ENCODE peak calls at places on chromosomes 3 and 15, in six cellular contexts. L is Kasumi-1; F is brain microvascular endothelial cell; S is CD8-positive, alpha-beta memory T cell; P is GF-D8; T is NCI-H1417. J is an unnamed sample.

GRCh38 chr3:194300392-194300758 is 50.8 kb downstream of the CPN2 start:
- DNase-seq in L (no peak), P (no peak), T (no peak), S (no peak), F (no peak), J (no peak)

GRCh38 chr15:94164202-94164807 is 67.1 kb upstream of the MCTP2 start:
- DNase-seq in S (peak), L (peak), F (peak), P (no peak), T (peak), J (no peak)

GRCh38 chr3:120846073-120846472 is 61.9 kb upstream of the STXBP5L start:
- DNase-seq in S (no peak), P (no peak), F (no peak), T (no peak), L (no peak), J (no peak)

GRCh38 chr15:78244101-78244500 is 9.7 kb upstream of the ACSBG1 start:
- DNase-seq in L (no peak), S (no peak), P (no peak), T (no peak), F (no peak), J (no peak)

GRCh38 chr3:123084738-123085237 is 18.0 kb downstream of the PDIA5 start:
- DNase-seq in S (no peak), F (no peak), L (no peak), P (no peak), T (no peak), J (no peak)

GRCh38 chr3:43286886-43287301 is 554 bp downstream of the SNRK start:
- DNase-seq in F (no peak), P (no peak), T (peak), L (peak), S (no peak), J (no peak)

GRCh38 chr3:71039332-71039731 is 544.2 kb downstream of the FOXP1 start:
- DNase-seq in S (no peak), P (no peak), T (no peak), L (no peak), F (no peak), J (no peak)

GRCh38 chr3:156148946-156149348 is 28.6 kb downstream of the KCNAB1 start:
- DNase-seq in T (no peak), S (no peak), P (no peak), F (peak), L (no peak), J (no peak)

GRCh38 chr3:128215800-128216495 is 62.7 kb downstream of the EEFSEC start:
- DNase-seq in P (no peak), T (no peak), L (no peak), S (no peak), F (no peak), J (no peak)

GRCh38 chr3:42685363-42685881 is at the start of gene KLHL40:
- DNase-seq in L (no peak), P (no peak), S (no peak), F (no peak), T (no peak), J (no peak)

GRCh38 chr15:90609254-90610185 is 79.8 kb downstream of the CRTC3 start:
- DNase-seq in P (no peak), F (no peak), L (no peak), T (peak), S (no peak), J (no peak)

GRCh38 chr15:46934851-46935250 is 782.5 kb upstream of the SEMA6D start:
- DNase-seq in S (no peak), F (no peak), T (no peak), L (no peak), P (no peak), J (no peak)

GRCh38 chr3:49032646-49033304 is 3.6 kb upstream of the IMPDH2 start:
- DNase-seq in P (no peak), T (no peak), S (no peak), F (no peak), L (no peak), J (no peak)

GRCh38 chr3:10992017-10992945 is at the start of gene SLC6A1:
- DNase-seq in P (no peak), L (no peak), T (peak), F (no peak), S (no peak), J (no peak)

GRCh38 chr3:170496026-170496867 is 77.6 kb downstream of the CLDN11 start:
- DNase-seq in F (no peak), L (no peak), S (no peak), T (no peak), P (no peak), J (no peak)

GRCh38 chr3:128080323-128080898 is 28.2 kb downstream of the SEC61A1 start:
- DNase-seq in P (no peak), T (no peak), S (no peak), L (no peak), F (peak), J (peak)

GRCh38 chr15:70013647-70014310 is 83.9 kb downstream of the TLE3 start:
- DNase-seq in L (no peak), P (no peak), F (no peak), S (no peak), T (peak), J (no peak)

GRCh38 chr3:51982352-51982837 is 940 bp upstream of the ACY1 start:
- DNase-seq in L (peak), P (peak), T (peak), F (no peak), S (no peak), J (no peak)

GRCh38 chr15:40330368-40330836 is 6.9 kb downstream of the INAFM2 start:
- DNase-seq in P (no peak), S (no peak), L (no peak), F (no peak), T (peak), J (no peak)

GRCh38 chr15:45187578-45187893 is 230 bp downstream of the SHF start:
- DNase-seq in S (no peak), T (no peak), P (no peak), F (no peak), L (no peak), J (no peak)

GRCh38 chr3:45105855-45106655 is 40.1 kb downstream of the CDCP1 start:
- DNase-seq in P (peak), F (peak), S (peak), L (peak), T (peak), J (peak)

GRCh38 chr3:12454076-12454807 is 30.0 kb upstream of the TSEN2 start:
- DNase-seq in F (peak), L (no peak), P (no peak), S (no peak), T (no peak), J (no peak)

GRCh38 chr3:121995190-121996137 is 26.6 kb downstream of the ILDR1 start:
- DNase-seq in F (peak), S (no peak), P (peak), T (peak), L (peak), J (peak)

GRCh38 chr3:86794336-86795065 is 196.4 kb downstream of the VGLL3 start:
- DNase-seq in F (peak), P (no peak), S (no peak), L (no peak), T (no peak), J (no peak)

GRCh38 chr3:14487821-14488220 is 52.3 kb downstream of the GRIP2 start:
- DNase-seq in P (no peak), T (no peak), S (no peak), L (no peak), F (no peak), J (no peak)

GRCh38 chr3:101913173-101913572 is 63.9 kb downstream of the NFKBIZ start:
- DNase-seq in F (peak), L (no peak), P (no peak), T (no peak), S (no peak), J (no peak)

GRCh38 chr15:50463423-50464358 is 39.5 kb downstream of the USP8 start:
- DNase-seq in S (no peak), T (no peak), L (no peak), F (peak), P (no peak), J (no peak)

GRCh38 chr3:62020706-62021105 is 352.6 kb downstream of the FEZF2 start:
- DNase-seq in T (no peak), S (no peak), F (no peak), L (no peak), P (no peak), J (no peak)

GRCh38 chr15:78205856-78206255 is 28.5 kb downstream of the ACSBG1 start:
- DNase-seq in P (no peak), L (no peak), F (no peak), S (no peak), T (no peak), J (no peak)

GRCh38 chr3:192920406-192920805 is 2.8 kb upstream of the MB21D2 start:
- DNase-seq in F (no peak), T (no peak), P (no peak), S (no peak), L (no peak), J (no peak)

GRCh38 chr3:14431928-14432834 is 29.8 kb downstream of the SLC6A6 start:
- DNase-seq in P (peak), T (peak), F (peak), S (peak), L (peak), J (no peak)

GRCh38 chr3:62119139-62119538 is 254.2 kb downstream of the FEZF2 start:
- DNase-seq in S (no peak), F (no peak), L (no peak), P (no peak), T (no peak), J (no peak)

GRCh38 chr3:72376917-72377710 is 471.1 kb downstream of the SHQ1 start:
- DNase-seq in F (no peak), S (no peak), P (peak), T (no peak), L (no peak), J (no peak)

GRCh38 chr3:50189274-50189673 is 2.1 kb upstream of the GNAT1 start:
- DNase-seq in S (no peak), L (peak), F (peak), P (peak), T (peak), J (peak)

GRCh38 chr3:71458895-71459294 is 124.6 kb downstream of the FOXP1 start:
- DNase-seq in F (no peak), T (peak), P (no peak), S (no peak), L (no peak), J (no peak)